ENCODE peak calls at places on chromosomes 12 and 14, in four cellular contexts. R, U, E and O are unnamed samples.
A peak's percentile ranks its signal among the peaks of the same experiment; 100 is the strongest.

GRCh38 chr12:88951177-88951576 is 370.9 kb upstream of the KITLG start:
- DNase-seq in R (no peak), U (no peak), E (no peak), O (no peak)

GRCh38 chr12:110355080-110355479 is 48.4 kb downstream of the ANAPC7 start:
- DNase-seq in R (no peak), U (no peak), E (no peak), O (no peak)

GRCh38 chr12:54840293-54840692 is 14.0 kb upstream of the MUCL1 start:
- DNase-seq in R (no peak), U (no peak), E (no peak), O (no peak)

GRCh38 chr14:89386214-89386886 is 30.7 kb downstream of the FOXN3 start:
- DNase-seq in R (no peak), U (no peak), E (no peak), O (no peak)

GRCh38 chr12:130161261-130162231 is 718 bp upstream of the FZD10 start:
- DNase-seq in R (no peak), U (no peak), E (peak; percentile 40), O (peak; percentile 95)

GRCh38 chr14:26332966-26333365 is 264.9 kb downstream of the NOVA1 start:
- DNase-seq in R (no peak), U (no peak), E (peak; percentile 27), O (no peak)

GRCh38 chr12:70643927-70644326 is 6.7 kb upstream of the PTPRB start:
- DNase-seq in R (no peak), U (no peak), E (no peak), O (no peak)

GRCh38 chr12:89373772-89374572 is 21.7 kb upstream of the DUSP6 start:
- DNase-seq in R (no peak), U (no peak), E (peak; percentile 47), O (no peak)

GRCh38 chr12:86122846-86123468 is 133.2 kb downstream of the MGAT4C start:
- DNase-seq in R (no peak), U (no peak), E (no peak), O (no peak)

GRCh38 chr12:121137512-121137911 is 4.8 kb downstream of the P2RX7 start:
- DNase-seq in R (no peak), U (no peak), E (no peak), O (no peak)